ENCODE peak calls at places on chromosome 11, in four cellular contexts. F, C, A and Y are unnamed samples.

GRCh38 chr11:81203876-81204275 is 1529.8 kb downstream of the FAM181B start:
- DNase-seq in F (no peak), C (no peak), A (no peak), Y (peak; percentile 41)

GRCh38 chr11:19756675-19757475 is 44.2 kb downstream of the NAV2 start:
- DNase-seq in F (no peak), C (no peak), A (no peak), Y (peak; percentile 14)

GRCh38 chr11:27882066-27882697 is 181.9 kb upstream of the BDNF start:
- DNase-seq in F (no peak), C (no peak), A (peak; percentile 28), Y (no peak)

GRCh38 chr11:126698576-126698975 is 302.0 kb downstream of the KIRREL3 start:
- DNase-seq in F (no peak), C (no peak), A (no peak), Y (no peak)

GRCh38 chr11:70084046-70084984 is 6.2 kb downstream of the ANO1 start:
- DNase-seq in F (no peak), C (no peak), A (no peak), Y (no peak)

GRCh38 chr11:63769719-63770443 is 1.3 kb upstream of the ZFTA start:
- DNase-seq in F (no peak), C (no peak), A (no peak), Y (no peak)

GRCh38 chr11:37642321-37642720 is 1044.3 kb upstream of the RAG2 start:
- DNase-seq in F (no peak), C (no peak), A (no peak), Y (no peak)

GRCh38 chr11:118263694-118264567 is at the start of gene MPZL2:
- DNase-seq in F (peak; percentile 80), C (peak; percentile 85), A (no peak), Y (no peak)

GRCh38 chr11:86068138-86068861 is 584 bp downstream of the PICALM start:
- DNase-seq in F (peak; percentile 71), C (peak; percentile 33), A (no peak), Y (no peak)

GRCh38 chr11:110092577-110093406 is at the start of gene ZC3H12C:
- DNase-seq in F (peak; percentile 87), C (peak; percentile 89), A (peak; percentile 90), Y (peak; percentile 82)

GRCh38 chr11:44562836-44563460 is 2.5 kb upstream of the CD82 start:
- DNase-seq in F (no peak), C (no peak), A (no peak), Y (no peak)

DNA sequence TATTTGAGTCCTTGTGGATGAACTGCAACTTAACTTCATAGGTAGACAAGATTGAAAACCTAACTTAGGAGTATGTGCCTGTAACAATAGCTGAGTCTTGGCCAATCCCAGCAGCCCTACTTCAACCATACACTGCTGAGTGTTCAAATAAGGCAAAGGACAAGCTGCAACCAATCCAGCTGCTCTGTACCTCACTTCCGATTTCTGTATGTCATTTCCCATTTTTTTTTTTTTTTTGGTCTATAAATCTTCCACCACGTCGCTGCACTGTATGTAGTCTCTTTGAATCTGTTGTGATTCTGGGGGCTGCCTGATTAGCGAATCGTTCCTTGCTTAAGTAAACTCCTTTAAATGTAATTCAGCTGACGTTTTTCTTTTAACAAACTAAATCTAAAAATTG is 35.4 kb upstream of the FLI1 start:
- DNase-seq in F (no peak), C (no peak), A (no peak), Y (peak; percentile 11)
- H3K27ac ChIP-seq in F (no peak overlapping the region), C (no peak overlapping the region), A (no peak overlapping the region), Y (no peak overlapping the region)

DNA sequence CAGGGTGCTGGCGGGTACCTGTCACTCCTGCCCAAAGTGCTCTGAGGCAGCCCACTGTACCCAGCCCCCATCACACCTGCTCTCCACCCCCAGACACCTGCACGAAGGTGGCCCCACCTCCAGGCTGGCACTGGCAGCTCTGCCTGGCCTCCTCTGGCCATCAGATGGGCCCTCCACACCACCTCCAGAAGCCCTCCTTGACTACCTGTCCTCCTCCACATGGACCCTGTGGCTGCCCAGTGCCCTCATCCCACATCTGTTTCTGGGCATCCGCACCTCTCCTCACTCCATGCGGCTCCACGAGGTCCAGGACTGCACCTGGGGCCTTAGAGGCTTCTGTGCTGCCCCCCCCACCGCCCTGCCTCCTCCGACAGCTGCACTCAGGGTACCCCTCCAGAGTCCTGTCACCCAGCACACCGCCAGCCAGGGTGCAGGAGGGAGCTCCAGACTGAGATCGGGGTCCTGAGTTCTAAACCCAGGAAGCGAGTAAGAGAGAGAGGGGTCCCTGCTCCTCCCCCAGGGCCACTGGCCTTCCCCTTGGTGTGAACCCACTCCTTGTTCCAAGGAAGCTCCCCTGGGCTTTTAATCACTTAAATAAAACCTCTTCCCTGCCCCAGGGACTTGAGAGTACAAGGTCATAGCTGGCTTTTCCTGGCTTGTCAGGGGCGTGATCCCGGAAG is 1.7 kb downstream of the CTSD start:
- DNase-seq in F (peak; percentile 66), C (no peak), A (no peak), Y (no peak)
- H3K4me3 ChIP-seq in F (peak overlapping the region; percentile 97), C (peak overlapping the region; percentile 93), A (no peak overlapping the region), Y (peak overlapping the region; percentile 79)

GRCh38 chr11:12599408-12600143 is 74.6 kb upstream of the TEAD1 start:
- DNase-seq in F (peak; percentile 86), C (peak; percentile 90), A (no peak), Y (no peak)
- TF ChIP-seq CTCF in F (peak; percentile 82), C (peak; percentile 24), A (peak; percentile 31), Y (peak; percentile 86)

DNA sequence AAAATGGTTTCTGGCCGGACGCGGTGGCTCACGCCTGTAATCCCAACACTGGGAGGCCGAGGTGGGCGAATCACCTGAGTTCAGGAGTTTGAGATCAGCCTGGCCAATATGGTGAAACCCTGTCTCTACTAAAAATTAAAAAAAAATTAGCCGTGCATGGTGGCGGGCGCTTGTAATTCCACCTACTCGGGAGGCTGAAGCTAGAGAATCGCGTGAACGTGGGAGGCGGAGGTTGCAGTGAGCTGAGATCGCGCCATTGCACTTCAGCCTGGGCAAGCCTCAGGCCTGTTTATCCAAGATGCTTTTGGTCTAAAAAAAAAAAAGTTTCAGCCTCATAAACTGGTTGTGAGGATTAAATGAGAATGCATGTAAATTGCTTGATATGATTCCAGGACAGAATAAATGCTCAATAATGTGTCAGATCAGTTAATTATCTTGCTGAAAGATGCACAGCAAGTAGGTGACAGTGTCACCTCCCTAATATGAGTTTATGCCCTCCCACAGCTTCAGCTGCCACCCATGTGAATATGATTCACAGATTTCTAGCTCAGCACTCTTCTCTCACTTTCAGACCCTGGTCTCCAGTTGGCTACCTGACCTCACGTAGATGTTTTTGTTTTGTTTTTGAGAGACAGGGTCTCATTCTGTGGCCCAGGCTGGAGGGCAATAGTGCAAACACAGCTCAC is 1.1 kb upstream of the ALG8 start:
- DNase-seq in F (no peak), C (no peak), A (no peak), Y (no peak)
- H3K27ac ChIP-seq in F (no peak overlapping the region), C (no peak overlapping the region), A (no peak overlapping the region), Y (no peak overlapping the region)

DNA sequence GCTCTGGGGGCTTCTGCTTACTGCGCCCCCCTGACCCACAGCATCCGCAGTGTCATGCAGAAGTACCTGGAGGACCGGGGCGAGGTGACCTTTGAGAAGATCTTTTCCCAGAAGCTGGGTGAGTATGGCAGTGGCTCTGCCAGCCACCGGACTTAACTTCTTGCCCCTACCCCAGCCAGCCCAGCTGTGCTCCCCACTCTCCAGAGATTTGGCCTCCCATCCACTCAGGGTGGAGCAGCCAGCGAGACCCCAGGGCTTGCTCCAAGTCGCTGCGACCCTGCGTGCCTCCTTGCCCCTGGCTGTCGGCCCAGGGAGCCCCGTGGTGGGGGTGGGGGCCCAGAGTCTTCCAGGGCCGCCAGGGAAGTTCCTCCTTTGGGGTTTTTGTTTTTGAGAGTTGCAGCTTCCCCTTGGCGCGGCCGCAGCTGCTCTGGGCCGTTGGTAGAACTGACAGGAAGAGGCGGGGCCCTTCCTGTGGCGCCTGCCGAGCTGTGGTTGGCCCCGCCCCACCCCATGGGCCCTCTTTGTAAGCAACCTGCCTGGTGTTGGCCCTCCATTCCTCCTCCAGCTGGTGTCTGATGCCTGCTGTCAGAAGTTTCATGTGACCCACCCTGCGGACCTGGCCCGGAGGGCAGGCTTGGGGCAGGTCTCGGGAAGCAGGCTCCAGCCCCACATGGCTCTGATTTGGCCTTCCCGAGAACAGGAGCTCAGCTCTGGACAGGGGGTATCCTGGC is 11.1 kb downstream of the GRK2 start:
- DNase-seq in F (peak; percentile 90), C (peak; percentile 85), A (peak; percentile 64), Y (no peak)
- H3K4me3 ChIP-seq in F (no peak overlapping the region), C (no peak overlapping the region), A (peak overlapping the region; percentile 31), Y (peak overlapping the region; percentile 30)